ENCODE peak calls at places on chromosomes 3 and 15, in seven cellular contexts. I is left lung, B is endothelial cell of umbilical vein, W is psoas muscle, X is heart right ventricle, M is GM23248, H is mammary epithelial cell. D is an unnamed sample. For H3K36me3 and H3K27me3, the result is how much of the 10 kb centered on the place peaks cover.

GRCh38 chr15:51907136-51907862 is 64.3 kb downstream of the LEO1 start:
- DNase-seq in I (peak), B (no peak), W (no peak), X (no peak), M (peak), H (peak), D (peak)

GRCh38 chr15:71768184-71768583 is 42.2 kb upstream of the NR2E3 start:
- DNase-seq in I (no peak), B (no peak), W (no peak), X (no peak), M (no peak), H (no peak), D (no peak)

GRCh38 chr3:242986-243706 is 46.6 kb downstream of the CHL1 start:
- DNase-seq in I (no peak), B (no peak), W (no peak), X (no peak), M (peak), H (no peak), D (no peak)

GRCh38 chr3:188687389-188687788 is 484.4 kb upstream of the TPRG1 start:
- DNase-seq in I (peak), B (peak), W (no peak), X (no peak), M (peak), H (peak), D (no peak)

GRCh38 chr3:12194669-12195161 is 36.0 kb upstream of the TIMP4 start:
- DNase-seq in I (no peak), B (no peak), W (no peak), X (no peak), M (peak), H (peak), D (no peak)

GRCh38 chr3:139095803-139096466 is 51.2 kb upstream of the PRR23C start:
- DNase-seq in I (no peak), B (no peak), W (no peak), X (no peak), M (no peak), H (no peak), D (no peak)

GRCh38 chr3:58112185-58112535 is 98.6 kb downstream of the DNASE1L3 start:
- DNase-seq in I (no peak), B (no peak), W (no peak), X (no peak), M (no peak), H (no peak), D (no peak)

GRCh38 chr15:46277994-46278885 is 643.4 kb downstream of the SQOR start:
- DNase-seq in I (no peak), B (no peak), W (no peak), X (no peak), M (no peak), H (no peak), D (no peak)

GRCh38 chr15:48595988-48596387 is 49.5 kb downstream of the FBN1 start:
- DNase-seq in I (no peak), B (no peak), W (no peak), X (no peak), M (no peak), H (no peak), D (no peak)

GRCh38 chr15:34248190-34248589 is 23.4 kb downstream of the EMC4 start:
- DNase-seq in I (no peak), B (no peak), W (no peak), X (no peak), M (peak), H (no peak), D (no peak)

GRCh38 chr15:30791239-30791638 is 112.5 kb upstream of the FAN1 start:
- DNase-seq in I (no peak), B (no peak), W (no peak), X (no peak), M (peak), H (no peak), D (peak)

GRCh38 chr15:91807122-91807521 is 46.4 kb upstream of the SLCO3A1 start:
- DNase-seq in I (no peak), B (no peak), W (no peak), X (no peak), M (no peak), H (no peak), D (no peak)

GRCh38 chr3:12508316-12508715 is 24.0 kb downstream of the TSEN2 start:
- DNase-seq in I (no peak), B (peak), W (no peak), X (no peak), M (peak), H (peak), D (no peak)

GRCh38 chr15:71791975-71792374 is 18.4 kb upstream of the NR2E3 start:
- DNase-seq in I (no peak), B (no peak), W (no peak), X (no peak), M (no peak), H (no peak), D (no peak)

GRCh38 chr3:94440767-94441493 is 378.1 kb downstream of the NSUN3 start:
- DNase-seq in I (no peak), B (peak), W (no peak), X (no peak), M (peak), H (peak), D (no peak)

DNA sequence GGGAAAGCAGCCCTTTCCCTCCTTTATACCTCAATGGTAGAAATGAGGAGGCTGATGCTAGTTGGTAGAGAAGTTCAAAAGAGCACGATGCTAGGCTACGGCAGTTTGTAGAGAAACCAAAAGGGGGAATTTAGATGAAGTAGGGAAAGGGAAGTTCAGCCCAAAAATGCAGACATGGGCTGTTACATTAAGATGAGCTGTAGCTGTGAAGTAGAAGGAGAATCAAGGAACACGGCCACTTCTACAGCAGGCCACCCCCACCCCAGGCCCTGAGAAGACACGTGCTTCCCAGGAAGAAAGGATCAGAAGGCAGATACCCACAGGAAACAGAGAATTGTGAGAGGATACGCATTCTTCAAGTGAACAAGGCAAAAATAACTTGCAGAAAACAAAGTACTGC is 2.1 kb upstream of the PARP14 start:
- DNase-seq in I (no peak), B (no peak), W (no peak), X (no peak), M (no peak), H (no peak), D (no peak)
- H3K4me3 ChIP-seq in I (no peak), B (no peak), W (no peak), X (peak), M (no peak), H (no peak), D (no peak)

DNA sequence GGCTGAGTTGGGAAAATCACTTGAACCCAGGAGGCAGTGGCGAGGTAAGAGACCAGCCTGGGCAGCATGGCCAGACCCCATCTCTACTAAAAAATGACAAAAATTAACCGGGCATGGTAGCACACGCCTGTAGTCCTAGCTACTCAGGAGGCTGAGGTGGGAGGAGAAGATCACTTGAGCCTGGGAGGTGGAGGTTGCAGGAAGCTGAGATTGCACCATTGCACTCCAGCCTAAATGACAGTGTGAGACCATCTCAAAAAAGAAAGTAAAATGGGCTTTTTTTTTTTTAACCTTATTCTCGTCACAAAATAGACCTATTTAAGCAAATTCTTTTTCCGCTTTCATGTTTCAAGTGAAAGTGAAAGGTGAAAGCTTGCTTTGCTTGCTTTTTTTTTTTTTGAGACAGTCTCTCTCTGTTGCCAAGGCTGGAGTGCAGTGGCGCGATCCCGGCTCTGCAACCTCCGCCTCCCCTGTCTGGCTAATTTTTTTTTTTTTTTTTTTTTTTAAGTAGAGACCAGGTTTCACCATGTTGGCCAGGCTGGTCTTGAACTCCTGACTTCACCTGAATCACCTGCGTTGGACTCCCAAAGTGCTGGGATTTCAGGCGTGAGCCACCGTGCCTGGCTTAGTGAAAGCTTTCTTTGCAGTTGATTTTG is 3.6 kb downstream of the PDIA3 start:
- DNase-seq in I (no peak), B (no peak), W (no peak), X (no peak), M (peak), H (no peak), D (no peak)
- H3K36me3 ChIP-seq in I (under half), B (under half), W (under half), X (under half), M (under half), H (under half), D (under half)

DNA sequence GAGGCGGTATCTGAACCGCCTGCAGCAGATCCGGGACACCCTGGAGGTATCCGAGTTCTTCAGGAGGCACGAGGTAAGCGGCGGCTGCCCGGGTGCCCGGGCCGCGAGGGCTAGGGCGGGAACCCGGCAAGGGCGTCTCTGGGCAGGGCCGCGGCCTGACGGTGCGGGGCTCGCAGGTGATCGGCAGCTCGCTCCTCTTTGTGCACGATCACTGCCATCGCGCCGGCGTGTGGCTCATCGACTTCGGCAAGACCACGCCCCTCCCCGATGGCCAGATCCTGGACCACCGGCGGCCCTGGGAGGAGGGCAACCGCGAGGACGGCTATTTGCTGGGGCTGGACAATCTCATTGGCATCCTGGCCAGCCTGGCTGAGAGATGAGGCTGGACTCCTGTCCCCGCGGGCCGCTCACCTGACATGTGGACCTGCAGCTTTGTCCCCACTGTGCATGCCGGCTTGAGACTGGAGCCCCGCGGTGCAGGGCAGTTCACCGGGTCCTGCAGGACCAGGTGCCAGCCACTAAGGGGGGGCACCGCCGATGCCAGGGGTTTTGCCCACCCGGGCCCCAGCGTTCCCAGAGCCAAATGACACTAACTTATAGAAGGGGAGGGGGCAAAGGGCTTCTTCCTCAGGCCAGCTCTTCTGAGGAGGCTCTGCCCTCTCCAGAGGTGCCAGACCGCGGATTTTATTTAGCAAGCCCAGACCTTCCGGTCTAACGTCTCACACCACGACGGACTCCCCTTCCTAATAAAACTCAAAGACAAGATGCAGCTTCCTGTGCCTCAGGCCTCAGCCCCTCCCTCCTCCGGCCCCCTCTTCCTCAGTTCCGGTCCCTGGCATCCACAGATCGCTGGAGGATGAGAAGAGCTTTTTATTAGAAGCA is 9.4 kb downstream of the ITPKA start:
- DNase-seq in I (no peak), B (no peak), W (no peak), X (no peak), M (peak), H (no peak), D (peak)
- H3K27me3 ChIP-seq in I (under half), B (under half), W (half or more), X (under half), M (under half), H (under half), D (half or more)

DNA sequence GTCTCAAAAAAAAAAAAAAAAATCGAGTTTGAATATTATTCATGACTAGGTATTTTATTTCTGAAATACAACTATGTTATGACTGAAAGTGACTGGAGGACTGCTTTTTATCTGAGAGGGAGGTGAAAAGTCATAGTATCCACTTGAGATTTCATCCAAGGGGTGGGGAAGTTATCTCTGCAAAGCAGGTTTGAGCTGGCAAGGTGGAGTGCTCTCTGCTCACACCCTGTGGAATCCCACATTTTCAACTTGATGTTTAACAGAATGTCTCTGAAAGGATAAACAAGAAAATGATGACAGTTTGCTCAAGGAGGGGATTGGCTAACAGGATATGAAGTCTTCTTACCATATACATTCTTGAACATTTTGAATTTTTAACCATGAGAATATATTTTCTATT is 27.3 kb upstream of the SEC62 start:
- DNase-seq in I (no peak), B (no peak), W (no peak), X (no peak), M (no peak), H (no peak), D (no peak)
- H3K4me3 ChIP-seq in I (no peak), B (no peak), W (no peak), X (no peak), M (no peak), H (no peak), D (no peak)

DNA sequence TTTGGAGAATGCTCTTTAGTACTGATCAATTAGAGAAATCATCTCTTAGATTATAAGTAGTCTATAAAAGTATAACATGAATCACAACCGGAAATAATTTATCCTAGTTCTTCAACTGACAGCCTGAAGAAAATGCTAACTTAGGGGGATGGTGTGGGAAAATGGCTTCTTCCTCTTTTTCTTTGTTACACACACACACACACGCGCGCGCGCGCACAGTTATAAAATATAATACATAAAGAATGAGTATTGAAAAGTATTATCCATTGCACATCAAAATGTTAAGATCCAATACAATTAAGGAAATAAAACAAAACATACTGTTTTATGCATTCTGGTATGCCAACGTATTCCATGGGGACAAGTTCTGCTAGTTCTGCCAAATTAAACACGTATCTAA is 11.3 kb upstream of the GTF2A2 start:
- DNase-seq in I (no peak), B (no peak), W (no peak), X (no peak), M (no peak), H (no peak), D (no peak)
- H3K36me3 ChIP-seq in I (half or more), B (under half), W (half or more), X (half or more), M (half or more), H (under half), D (under half)

DNA sequence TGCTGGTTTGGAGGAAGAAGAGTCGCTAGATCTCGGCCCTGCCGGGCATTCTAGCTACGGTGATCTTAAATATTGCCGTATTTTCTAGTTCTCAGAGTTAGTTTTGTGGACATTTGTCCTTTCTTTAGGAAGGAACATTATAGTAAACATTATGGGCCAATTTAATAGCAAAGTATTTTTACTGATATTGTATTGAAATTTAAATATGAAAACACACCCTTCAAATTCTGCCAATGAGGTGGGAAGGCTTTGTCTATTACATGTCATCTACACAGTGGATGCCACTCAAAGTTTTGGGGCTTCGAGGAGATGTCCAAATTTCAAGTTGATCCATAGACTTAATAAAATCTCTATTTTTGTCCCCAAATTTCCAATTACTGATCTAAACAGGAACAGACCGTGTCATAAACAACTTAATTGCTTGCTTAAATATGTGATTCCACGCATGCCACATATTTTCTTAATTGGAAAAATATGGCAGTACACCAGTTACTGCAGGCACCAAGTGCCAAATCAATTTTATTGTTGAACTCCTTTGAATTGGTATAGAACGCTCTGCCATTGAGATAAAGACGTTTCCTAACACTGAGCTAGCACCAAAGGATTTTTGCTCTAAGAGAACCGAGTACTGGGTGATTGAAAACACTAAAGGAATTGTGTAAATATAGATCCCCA is 1.7 kb downstream of the SHOX2 start:
- DNase-seq in I (no peak), B (no peak), W (no peak), X (no peak), M (no peak), H (no peak), D (no peak)
- H3K27me3 ChIP-seq in I (half or more), B (half or more), W (half or more), X (half or more), M (under half), H (half or more), D (half or more)

GRCh38 chr3:119236756-119237155 is 3.9 kb downstream of the B4GALT4 start:
- DNase-seq in I (no peak), B (no peak), W (no peak), X (no peak), M (no peak), H (no peak), D (no peak)
- H3K4me3 ChIP-seq in I (no peak), B (no peak), W (no peak), X (no peak), M (no peak), H (no peak), D (no peak)

DNA sequence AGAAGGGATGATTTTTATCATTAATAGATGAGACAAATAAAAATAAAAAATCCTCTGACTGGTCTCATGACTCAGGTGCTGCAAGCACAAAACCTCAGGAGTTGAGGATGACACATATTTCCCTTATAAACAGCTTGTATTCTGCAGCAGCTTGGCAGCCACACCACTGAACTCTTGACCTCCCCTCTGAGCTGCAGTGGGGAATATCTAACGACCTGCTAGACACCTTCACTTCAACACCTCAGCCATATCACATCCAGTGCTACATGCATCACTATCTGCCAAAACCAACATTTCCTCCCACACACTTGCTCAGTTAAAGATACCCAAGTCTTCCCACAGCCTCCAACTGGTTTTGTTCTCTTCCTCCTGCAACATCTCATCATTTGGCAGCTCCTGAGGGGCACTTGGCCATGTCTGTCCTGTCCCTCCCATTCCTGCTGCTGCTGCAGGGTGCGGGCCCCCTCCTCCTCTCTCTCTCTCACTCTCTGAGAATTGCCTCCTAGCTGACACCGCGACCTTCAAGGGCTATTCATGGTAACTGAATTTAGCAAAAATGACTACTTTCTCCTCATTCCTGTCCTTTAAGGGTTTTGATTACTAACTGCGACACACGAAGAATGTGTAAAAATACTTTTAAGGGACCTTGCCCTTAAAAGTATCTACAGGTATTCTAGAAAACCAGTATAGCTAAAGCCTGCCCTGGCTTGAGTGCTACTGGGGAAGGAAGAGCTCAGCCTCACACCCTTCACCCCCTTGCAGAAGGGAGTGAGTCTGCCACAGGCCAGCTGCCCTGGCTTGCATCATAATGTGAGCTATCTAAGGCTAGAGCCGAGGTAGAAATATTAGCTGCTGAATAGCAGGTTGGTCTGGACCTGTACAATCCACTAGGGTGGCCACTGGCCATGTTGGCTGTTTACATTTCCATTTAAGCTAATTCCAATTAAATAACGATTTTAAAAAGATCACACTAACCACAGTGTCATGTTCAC is 5.0 kb upstream of the CCR9 start:
- DNase-seq in I (no peak), B (no peak), W (no peak), X (no peak), M (peak), H (peak), D (no peak)
- H3K36me3 ChIP-seq in I (under half), B (under half), W (under half), X (under half), M (under half), H (under half), D (under half)